ENCODE peak calls at places on chromosomes 12 and 14, in six cellular contexts. T is foreskin fibroblast; I is NCI-H2029; F is AG04450; S is stimulated activated CD8-positive, alpha-beta memory T cell treated with anti-CD3 and anti-CD28 coated beads, Interleukin-4, amount 100 ng/mL, for 4 hours; B is HTR-8/SVneo. D is an unnamed sample.

GRCh38 chr12:112018571-112019237 is 5.5 kb downstream of the ERP29 start:
- DNase-seq in F (peak; percentile 50), T (peak; percentile 89), I (peak; percentile 39), B (no peak), S (no peak), D (no peak)

GRCh38 chr14:37985826-37986470 is 221.8 kb upstream of the SSTR1 start:
- DNase-seq in F (peak; percentile 11), S (peak; percentile 9), I (peak; percentile 29), B (peak; percentile 18), T (peak; percentile 69), D (peak; percentile 46)

GRCh38 chr14:36829547-36829946 is 167.9 kb downstream of the PAX9 start:
- DNase-seq in S (no peak), T (no peak), F (no peak), B (no peak), I (peak; percentile 83), D (no peak)

GRCh38 chr14:100439781-100440180 is 116.6 kb downstream of the SLC25A47 start:
- DNase-seq in S (no peak), F (no peak), T (no peak), I (no peak), B (no peak), D (peak; percentile 14)

GRCh38 chr14:74980398-74980745 is 22.3 kb upstream of the EIF2B2 start:
- DNase-seq in F (no peak), T (no peak), S (no peak), B (no peak), I (no peak), D (no peak)

GRCh38 chr12:52585951-52586350 is 12.3 kb upstream of the KRT74 start:
- DNase-seq in S (peak; percentile 16), T (no peak), B (no peak), I (no peak), F (no peak), D (no peak)

GRCh38 chr12:99983721-99984258 is 946 bp downstream of the ANKS1B start:
- DNase-seq in I (peak; percentile 27), B (no peak), T (peak; percentile 20), F (no peak), S (no peak), D (no peak)

GRCh38 chr14:90536511-90537191 is 139.8 kb downstream of the CALM1 start:
- DNase-seq in F (no peak), T (no peak), I (no peak), S (no peak), B (no peak), D (peak; percentile 44)

GRCh38 chr14:93785423-93785822 is 2.9 kb downstream of the PRIMA1 start:
- DNase-seq in T (no peak), B (no peak), I (no peak), S (no peak), F (no peak), D (no peak)

GRCh38 chr12:12521044-12521485 is 41.6 kb downstream of the DUSP16 start:
- DNase-seq in T (no peak), B (no peak), F (no peak), I (peak; percentile 68), S (no peak), D (no peak)

GRCh38 chr12:112537710-112538396 is 119.1 kb downstream of the PTPN11 start:
- DNase-seq in S (no peak), I (peak; percentile 37), B (peak; percentile 75), F (no peak), T (peak; percentile 27), D (peak; percentile 75)

GRCh38 chr12:69570000-69570516 is 15.2 kb upstream of the CCT2 start:
- DNase-seq in T (peak; percentile 59), F (no peak), B (peak; percentile 27), S (no peak), I (no peak), D (peak; percentile 88)

GRCh38 chr14:103377522-103378041 is 7.6 kb upstream of the MARK3 start:
- DNase-seq in I (no peak), F (no peak), B (no peak), S (no peak), T (no peak), D (no peak)

GRCh38 chr12:32605326-32606095 is 73.6 kb upstream of the DNM1L start:
- DNase-seq in I (no peak), F (no peak), T (no peak), S (no peak), B (no peak), D (no peak)

GRCh38 chr14:75426332-75427125 is 1.3 kb upstream of the JDP2 start:
- DNase-seq in I (no peak), T (no peak), B (no peak), S (no peak), F (no peak), D (no peak)

GRCh38 chr12:44457465-44457864 is 418.6 kb downstream of the NELL2 start:
- DNase-seq in F (no peak), I (no peak), S (no peak), T (no peak), B (no peak), D (no peak)

GRCh38 chr14:99604766-99605298 is 825 bp upstream of the CCDC85C start:
- DNase-seq in I (no peak), B (peak; percentile 46), S (no peak), F (no peak), T (peak; percentile 58), D (peak; percentile 57)

GRCh38 chr12:41795066-41795465 is 349.6 kb downstream of the GXYLT1 start:
- DNase-seq in S (no peak), T (peak; percentile 2), I (peak; percentile 15), F (no peak), B (no peak), D (no peak)

GRCh38 chr14:96792581-96792980 is 4.6 kb upstream of the VRK1 start:
- DNase-seq in S (no peak), T (no peak), F (no peak), B (no peak), I (no peak), D (no peak)

GRCh38 chr14:76169776-76170175 is 18.1 kb downstream of the GPATCH2L start:
- DNase-seq in T (no peak), F (no peak), B (no peak), I (no peak), S (no peak), D (no peak)

GRCh38 chr12:109462868-109463692 is 14.0 kb downstream of the KCTD10 start:
- DNase-seq in F (peak; percentile 98), B (peak; percentile 86), T (peak; percentile 97), S (no peak), I (peak; percentile 26), D (peak; percentile 98)

GRCh38 chr14:53391156-53391555 is 238.0 kb upstream of the DDHD1 start:
- DNase-seq in B (peak; percentile 33), F (no peak), I (no peak), S (no peak), T (peak; percentile 95), D (no peak)

GRCh38 chr14:69878251-69878650 is 965 bp upstream of the SMOC1 start:
- DNase-seq in B (no peak), S (no peak), F (no peak), T (no peak), I (no peak), D (no peak)

GRCh38 chr12:58387199-58387598 is 445.8 kb downstream of the ATP23 start:
- DNase-seq in I (no peak), S (no peak), T (peak; percentile 74), B (no peak), F (no peak), D (peak; percentile 48)

GRCh38 chr12:90211017-90211416 is 502.4 kb upstream of the ATP2B1 start:
- DNase-seq in S (no peak), B (peak; percentile 36), F (no peak), T (peak; percentile 58), I (no peak), D (no peak)

GRCh38 chr12:125314051-125314882 is 249.0 kb downstream of the AACS start:
- DNase-seq in T (no peak), B (no peak), F (no peak), I (no peak), S (no peak), D (no peak)

GRCh38 chr14:103310576-103311095 is 23.4 kb upstream of the EIF5 start:
- DNase-seq in T (no peak), I (no peak), S (no peak), B (no peak), F (no peak), D (no peak)

GRCh38 chr14:103949386-103949785 is 7.1 kb upstream of the RD3L start:
- DNase-seq in F (no peak), B (no peak), I (no peak), S (no peak), T (no peak), D (no peak)

GRCh38 chr12:27277846-27278260 is 33.8 kb downstream of the STK38L start:
- DNase-seq in S (no peak), B (peak; percentile 18), F (peak; percentile 76), I (no peak), T (peak; percentile 30), D (peak; percentile 21)

D was measured in ACHN.